ENCODE peak calls at places on chromosome 12, in six cellular contexts. W, Z, P, N, J and I are unnamed samples.

GRCh38 chr12:86837246-86837645 is 581.1 kb upstream of the MGAT4C start:
- DNase-seq in N (no peak), Z (no peak), P (no peak), W (no peak), J (no peak), I (no peak)

GRCh38 chr12:19273482-19274330 is 144.2 kb downstream of the PLEKHA5 start:
- DNase-seq in Z (peak), J (no peak), P (peak), W (no peak), N (no peak), I (peak)

GRCh38 chr12:130761537-130762318 is 45.6 kb upstream of the RIMBP2 start:
- DNase-seq in Z (peak), J (peak), N (peak), P (peak), W (peak), I (no peak)

GRCh38 chr12:49767333-49767732 is 26.0 kb downstream of the TMBIM6 start:
- DNase-seq in P (no peak), J (no peak), Z (no peak), W (no peak), N (no peak), I (no peak)

GRCh38 chr12:102631274-102631673 is 150.9 kb upstream of the IGF1 start:
- DNase-seq in P (no peak), J (no peak), W (no peak), Z (peak), N (no peak), I (no peak)

GRCh38 chr12:132413931-132414588 is 75.9 kb upstream of the FBRSL1 start:
- DNase-seq in P (no peak), N (no peak), J (no peak), W (no peak), Z (no peak), I (no peak)

GRCh38 chr12:43428088-43428600 is 123.9 kb downstream of the ADAMTS20 start:
- DNase-seq in N (no peak), Z (peak), J (no peak), P (no peak), W (no peak), I (no peak)

GRCh38 chr12:75196865-75197264 is 12.8 kb downstream of the KCNC2 start:
- DNase-seq in P (no peak), N (no peak), J (no peak), Z (no peak), W (no peak), I (no peak)

GRCh38 chr12:7806863-7807487 is 17.8 kb downstream of the NANOG start:
- DNase-seq in P (peak), Z (peak), W (peak), J (peak), N (peak), I (peak)

GRCh38 chr12:52582489-52582888 is 8.8 kb upstream of the KRT74 start:
- DNase-seq in N (peak), J (no peak), Z (no peak), P (no peak), W (no peak), I (no peak)

GRCh38 chr12:132569856-132570480 is 40.4 kb downstream of the LRCOL1 start:
- DNase-seq in Z (no peak), P (no peak), N (no peak), J (no peak), W (no peak), I (no peak)

GRCh38 chr12:42705863-42706262 is 116.3 kb upstream of the PRICKLE1 start:
- DNase-seq in N (peak), W (no peak), P (no peak), J (no peak), Z (peak), I (peak)

GRCh38 chr12:116266220-116266619 is 11.3 kb downstream of the MED13L start:
- DNase-seq in P (no peak), N (no peak), W (no peak), J (no peak), Z (peak), I (no peak)

GRCh38 chr12:101552277-101552676 is 42.5 kb upstream of the MYBPC1 start:
- DNase-seq in P (no peak), W (no peak), Z (peak), N (no peak), J (peak), I (no peak)

GRCh38 chr12:24596768-24597388 is 352.0 kb downstream of the BCAT1 start:
- DNase-seq in W (no peak), P (no peak), Z (peak), J (peak), N (no peak), I (no peak)

GRCh38 chr12:82942963-82943362 is 256.3 kb downstream of the TMTC2 start:
- DNase-seq in Z (no peak), P (no peak), W (no peak), J (no peak), N (no peak), I (no peak)

GRCh38 chr12:26845984-26846383 is 13.0 kb upstream of the ITPR2 start:
- DNase-seq in P (no peak), J (no peak), W (no peak), N (no peak), Z (peak), I (no peak)

GRCh38 chr12:97300921-97301320 is 161.7 kb upstream of the RMST start:
- DNase-seq in P (no peak), W (no peak), J (no peak), N (no peak), Z (no peak), I (no peak)

GRCh38 chr12:65784616-65785015 is 39.7 kb upstream of the HMGA2 start:
- DNase-seq in J (no peak), P (no peak), W (no peak), Z (peak), N (no peak), I (no peak)

GRCh38 chr12:4153343-4153892 is 120.1 kb upstream of the CCND2 start:
- DNase-seq in W (peak), J (no peak), N (peak), P (no peak), Z (no peak), I (no peak)

GRCh38 chr12:32666510-32666909 is 12.6 kb upstream of the DNM1L start:
- DNase-seq in J (no peak), W (no peak), P (no peak), Z (no peak), N (no peak), I (no peak)

GRCh38 chr12:106976013-106976658 is 10.8 kb downstream of the MTERF2 start:
- DNase-seq in J (no peak), P (no peak), W (no peak), N (no peak), Z (peak), I (no peak)

GRCh38 chr12:132803125-132803524 is 25.5 kb downstream of the GOLGA3 start:
- DNase-seq in Z (no peak), N (no peak), J (no peak), P (no peak), W (no peak), I (no peak)